ENCODE peak calls at places on chromosome 1, in ten cellular contexts. V is RWPE2, Z is fibroblast of lung, C is WTC11, H is H9, U is left lung, A is heart right ventricle, R is thoracic aorta, T is IMR-90, L is left ventricle myocardium inferior. G is an unnamed sample.

GRCh38 chr1:51519857-51520699 is 1.0 kb upstream of the EPS15 start:
- DNase-seq in V (no peak), Z (peak), C (no peak), H (no peak), U (no peak), A (no peak), R (no peak), T (peak), L (no peak), G (no peak)

GRCh38 chr1:64087768-64088167 is 115.7 kb upstream of the UBE2U start:
- DNase-seq in V (no peak), Z (peak), C (no peak), H (no peak), U (no peak), A (no peak), R (no peak), T (peak), L (no peak), G (no peak)

GRCh38 chr1:222910699-222911098 is 95.9 kb downstream of the DISP1 start:
- DNase-seq in V (no peak), Z (peak), C (no peak), H (no peak), U (no peak), A (no peak), R (no peak), T (peak), L (no peak), G (no peak)

GRCh38 chr1:27144920-27145661 is 9.8 kb downstream of the SLC9A1 start:
- DNase-seq in V (no peak), Z (peak), C (no peak), H (no peak), U (no peak), A (no peak), R (no peak), T (peak), L (no peak), G (peak)

GRCh38 chr1:22239378-22239777 is 96.5 kb upstream of the WNT4 start:
- DNase-seq in V (no peak), Z (no peak), C (no peak), H (no peak), U (no peak), A (no peak), R (no peak), T (no peak), L (no peak), G (no peak)

GRCh38 chr1:155555915-155556314 is 6.7 kb downstream of the ASH1L start:
- DNase-seq in V (no peak), Z (no peak), C (no peak), H (no peak), U (no peak), A (no peak), R (no peak), T (no peak), L (no peak), G (no peak)

GRCh38 chr1:62790716-62791115 is 6.8 kb downstream of the ATG4C start:
- DNase-seq in V (no peak), Z (no peak), C (no peak), H (no peak), U (no peak), A (no peak), R (no peak), T (no peak), L (no peak), G (no peak)

GRCh38 chr1:236465231-236465958 is 58.4 kb upstream of the LGALS8 start:
- DNase-seq in V (no peak), Z (no peak), C (no peak), H (no peak), U (no peak), A (no peak), R (no peak), T (no peak), L (no peak), G (no peak)

GRCh38 chr1:36464605-36465393 is 615 bp upstream of the MRPS15 start:
- DNase-seq in V (no peak), Z (no peak), C (peak), H (no peak), U (no peak), A (no peak), R (no peak), T (peak), L (no peak), G (no peak)

GRCh38 chr1:78716186-78716585 is 66.6 kb downstream of the IFI44 start:
- DNase-seq in V (no peak), Z (peak), C (no peak), H (no peak), U (no peak), A (no peak), R (no peak), T (peak), L (no peak), G (no peak)

DNA sequence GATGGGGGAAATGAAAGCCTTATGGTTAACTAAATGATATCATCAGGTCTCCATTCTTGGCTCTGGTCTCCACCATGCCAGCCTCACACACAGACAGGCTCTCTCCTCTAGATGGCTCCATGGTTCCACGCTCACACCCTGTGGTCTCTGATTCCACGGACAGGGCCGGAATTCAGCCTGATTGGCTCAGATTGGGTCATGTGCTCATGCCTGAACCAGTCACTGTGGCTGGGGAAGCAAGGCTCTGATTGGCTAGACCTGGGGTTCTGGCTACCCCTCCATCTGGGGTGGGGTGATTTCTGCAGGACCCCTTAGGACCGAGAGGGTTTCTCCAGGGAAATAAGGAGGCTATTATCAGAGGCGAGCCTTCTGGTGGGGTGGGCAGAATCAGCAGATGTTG is 277.0 kb downstream of the PTPRU start:
- DNase-seq in V (peak), Z (peak), C (peak), H (peak), U (no peak), A (no peak), R (no peak), T (peak), L (peak), G (peak)
- TF ChIP-seq CTCF in V (peak), Z (peak), C (no peak), H (peak), U (no peak), A (peak), R (no peak), T (peak), L (peak), G (peak)

DNA sequence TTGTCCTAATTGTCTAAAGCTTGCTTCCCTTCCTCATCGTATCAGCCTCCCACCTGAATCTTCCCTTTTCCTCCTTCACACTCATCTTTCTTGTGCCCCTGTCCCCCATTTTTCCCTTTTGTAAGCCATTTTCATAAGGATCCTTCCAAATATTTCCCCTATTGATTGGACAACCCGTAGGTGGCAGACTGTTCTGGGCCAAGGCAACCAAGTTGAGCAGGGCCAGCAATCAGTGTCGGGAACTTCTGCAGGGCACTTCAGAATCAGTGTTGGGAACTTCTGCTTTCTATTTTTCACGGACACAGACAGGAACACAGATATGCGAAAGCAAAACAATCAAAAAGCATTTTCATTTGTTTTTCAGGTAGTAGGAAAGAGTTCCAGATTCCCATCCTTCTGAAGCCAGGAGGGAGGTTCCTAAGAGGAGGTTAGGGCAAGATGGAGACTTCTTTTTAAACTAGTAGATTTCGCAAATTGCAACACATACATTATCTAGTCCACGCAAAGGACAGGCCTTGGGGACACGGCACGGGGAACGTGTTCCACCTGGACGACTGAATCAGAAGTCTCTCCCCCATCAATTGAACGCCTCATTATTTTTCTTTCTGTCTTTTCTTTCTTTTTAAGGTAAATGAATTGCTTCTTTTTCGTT is 691 bp upstream of the MPZL1 start:
- DNase-seq in V (no peak), Z (peak), C (no peak), H (no peak), U (peak), A (no peak), R (no peak), T (peak), L (no peak), G (peak)
- TF ChIP-seq CTCF in V (peak), Z (peak), C (no peak), H (peak), U (no peak), A (no peak), R (no peak), T (peak), L (peak), G (peak)

DNA sequence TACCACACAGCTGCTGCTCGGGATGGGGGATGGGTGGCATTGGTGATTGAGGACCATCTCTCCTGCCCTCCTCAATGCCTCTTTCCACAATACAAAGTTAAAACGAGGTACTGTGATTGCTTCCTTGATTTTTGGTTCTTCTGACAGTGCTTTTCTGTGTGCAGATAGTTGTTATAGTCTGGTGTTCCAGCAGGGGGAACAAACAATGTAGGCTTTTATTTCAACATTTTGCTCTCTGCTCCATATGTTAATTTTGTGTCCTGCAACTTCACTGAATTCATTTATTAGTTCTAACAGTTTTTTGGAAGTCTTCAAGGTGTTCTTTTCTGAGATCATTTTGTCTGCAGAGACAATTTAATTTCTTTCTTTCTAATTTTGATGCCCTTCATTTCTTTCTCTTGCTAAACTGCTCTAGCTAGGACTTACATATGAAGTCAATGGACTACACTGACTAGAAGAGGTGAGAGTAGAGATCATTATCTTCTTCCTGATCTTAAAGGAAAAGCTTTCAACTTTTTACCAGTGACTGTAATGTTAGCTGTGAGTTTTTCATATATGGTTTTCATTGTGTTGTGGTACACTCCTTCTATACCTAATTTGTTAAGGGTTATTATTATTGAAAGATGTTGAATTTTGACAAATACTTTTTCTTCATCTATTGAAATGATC is 45.4 kb downstream of the TNFSF18 start:
- DNase-seq in V (no peak), Z (no peak), C (no peak), H (no peak), U (no peak), A (no peak), R (no peak), T (no peak), L (no peak), G (no peak)
- TF ChIP-seq CTCF in V (no peak), Z (no peak), C (no peak), H (no peak), U (no peak), A (no peak), R (no peak), T (peak), L (no peak), G (peak)

DNA sequence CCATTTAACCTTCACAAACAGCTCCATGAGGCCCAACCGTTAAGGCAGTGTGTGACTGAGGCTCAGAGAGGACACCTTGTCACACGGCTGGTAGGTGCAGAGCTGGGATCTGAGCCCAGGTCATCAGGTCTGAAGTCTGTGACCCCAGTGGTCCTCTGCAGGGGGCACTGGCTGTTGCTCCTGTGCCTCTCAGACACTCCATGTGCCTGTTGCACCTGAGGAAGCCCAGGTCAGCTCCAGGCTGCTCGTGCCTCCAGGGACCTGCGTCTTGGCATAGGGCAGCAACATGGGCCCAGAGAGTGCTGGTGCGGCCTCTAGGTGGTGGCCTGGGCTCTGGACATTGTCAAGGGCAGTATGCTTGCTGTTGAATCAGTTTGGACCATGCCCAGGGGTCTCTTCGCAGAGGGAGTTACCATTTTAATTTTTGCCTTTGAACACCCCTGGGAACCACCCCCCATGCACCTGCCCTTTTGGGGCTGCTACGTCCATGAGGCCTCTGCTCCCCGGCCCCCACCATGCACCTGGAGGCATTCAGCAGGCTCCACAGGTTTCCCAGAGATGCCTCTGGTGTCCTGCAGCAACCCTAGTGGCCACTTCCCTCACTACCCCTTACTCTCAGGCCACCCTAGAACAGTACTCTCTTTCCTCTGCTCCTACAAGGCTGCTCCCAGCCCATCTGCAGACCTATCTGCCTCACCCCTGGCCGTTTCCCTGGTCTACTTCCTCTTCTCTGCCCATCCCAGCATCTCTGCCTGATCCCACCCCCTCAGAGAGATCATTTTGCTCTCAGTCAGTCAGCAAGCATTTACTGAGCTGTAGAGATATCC is 25.2 kb upstream of the EPS8L3 start:
- DNase-seq in V (peak), Z (no peak), C (peak), H (peak), U (peak), A (no peak), R (no peak), T (no peak), L (peak), G (peak)
- TF ChIP-seq CTCF in V (peak), Z (peak), C (peak), H (peak), U (no peak), A (no peak), R (peak), T (peak), L (peak), G (peak)

DNA sequence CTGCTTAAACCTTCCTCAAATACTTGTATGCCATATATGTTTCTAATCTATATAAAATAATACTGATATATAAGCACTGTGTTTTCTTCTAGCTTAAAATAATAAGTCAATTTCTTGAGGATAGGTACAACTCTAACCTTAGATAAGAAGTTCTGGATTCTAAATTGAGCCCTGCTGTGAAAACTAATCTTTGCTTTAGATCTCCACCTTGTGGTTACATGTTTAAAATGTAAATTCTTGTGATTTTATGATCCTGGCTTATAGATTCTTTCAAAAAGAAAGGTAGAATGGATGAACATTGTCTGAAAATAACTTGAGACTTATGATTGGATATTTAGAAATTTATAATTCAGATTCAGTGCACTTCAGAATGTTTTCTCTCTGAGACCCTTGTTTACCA is 38.9 kb upstream of the HMCN1 start:
- DNase-seq in V (no peak), Z (peak), C (no peak), H (no peak), U (no peak), A (no peak), R (no peak), T (no peak), L (no peak), G (no peak)
- TF ChIP-seq CTCF in V (peak), Z (no peak), C (no peak), H (peak), U (no peak), A (no peak), R (no peak), T (peak), L (no peak), G (peak)

G was measured in endodermal cell.